ENCODE peak calls at places on chromosomes 2 and 18, in six cellular contexts. J is mesenchymal stem cell, A is IMR-90, B is H9, R is H1, K is trophoblast cell. Z is an unnamed sample.
A peak's percentile ranks its signal among the peaks of the same experiment; 100 is the strongest.

GRCh38 chr2:240731327-240731626 is 39.6 kb downstream of the AQP12A start:
- DNase-seq in K (no peak), R (no peak), J (no peak), B (no peak), A (peak; percentile 1), Z (no peak)

GRCh38 chr2:138329591-138329990 is 172.0 kb upstream of the SPOPL start:
- DNase-seq in J (no peak), K (no peak), A (no peak), B (no peak), R (no peak), Z (peak; percentile 52)

GRCh38 chr2:20600756-20601325 is 50.1 kb downstream of the HS1BP3 start:
- DNase-seq in A (no peak), J (no peak), B (no peak), R (no peak), K (no peak), Z (no peak)

GRCh38 chr2:196259507-196260481 is 88.4 kb upstream of the STK17B start:
- DNase-seq in A (peak; percentile 94), B (no peak), K (no peak), J (peak; percentile 96), R (no peak), Z (no peak)

GRCh38 chr2:173459363-173459762 is 104.7 kb downstream of the CDCA7 start:
- DNase-seq in R (no peak), B (no peak), J (no peak), A (no peak), K (no peak), Z (no peak)

GRCh38 chr2:109674894-109675534 is 60.9 kb downstream of the SOWAHC start:
- DNase-seq in B (no peak), K (no peak), R (no peak), J (no peak), A (no peak), Z (no peak)

GRCh38 chr2:241035142-241035817 is 36.9 kb downstream of the SNED1 start:
- DNase-seq in K (no peak), A (no peak), J (no peak), R (no peak), B (peak; percentile 63), Z (no peak)

GRCh38 chr18:38368886-38369285 is 803.3 kb upstream of the CELF4 start:
- DNase-seq in K (no peak), A (no peak), R (no peak), B (no peak), J (peak; percentile 13), Z (no peak)

GRCh38 chr2:195706161-195706900 is 49.3 kb downstream of the SLC39A10 start:
- DNase-seq in K (peak; percentile 8), B (no peak), A (peak; percentile 25), R (no peak), J (peak; percentile 20), Z (peak; percentile 24)

GRCh38 chr2:35548171-35548570 is 807.4 kb upstream of the CRIM1 start:
- DNase-seq in A (peak; percentile 1), B (no peak), K (no peak), J (peak; percentile 37), R (no peak), Z (no peak)

GRCh38 chr2:174465327-174465726 is 21.5 kb downstream of the GPR155 start:
- DNase-seq in K (peak; percentile 44), R (no peak), A (no peak), J (peak; percentile 21), B (peak; percentile 67), Z (no peak)

GRCh38 chr2:231926761-231927565 is 767 bp upstream of the NPPC start:
- DNase-seq in K (no peak), R (no peak), A (peak; percentile 6), B (peak; percentile 75), J (no peak), Z (peak; percentile 15)

GRCh38 chr18:59604877-59605276 is 92.3 kb downstream of the CCBE1 start:
- DNase-seq in R (no peak), B (no peak), K (no peak), J (no peak), A (peak; percentile 23), Z (no peak)

GRCh38 chr2:163715199-163715598 is 20.6 kb downstream of the FIGN start:
- DNase-seq in B (no peak), K (peak; percentile 2), A (no peak), R (no peak), J (no peak), Z (no peak)

GRCh38 chr18:46831434-46831833 is 74.6 kb upstream of the ST8SIA5 start:
- DNase-seq in J (no peak), R (no peak), A (no peak), K (no peak), B (no peak), Z (no peak)

GRCh38 chr2:60872510-60872928 is 8.9 kb upstream of the REL start:
- DNase-seq in A (peak; percentile 4), R (no peak), B (no peak), K (no peak), J (peak; percentile 9), Z (no peak)

GRCh38 chr2:85188852-85189251 is 55.7 kb downstream of the TCF7L1 start:
- DNase-seq in A (no peak), J (peak; percentile 31), R (no peak), K (no peak), B (no peak), Z (no peak)

GRCh38 chr2:150866431-150866830 is 379.0 kb upstream of the RND3 start:
- DNase-seq in B (no peak), J (peak; percentile 15), A (peak; percentile 77), K (no peak), R (no peak), Z (no peak)

GRCh38 chr2:85504434-85505261 is 34.3 kb upstream of the MAT2A start:
- DNase-seq in J (peak; percentile 93), A (peak; percentile 97), B (no peak), K (peak; percentile 59), R (no peak), Z (no peak)

GRCh38 chr2:71693286-71694270 is 240.2 kb downstream of the DYSF start:
- DNase-seq in B (no peak), R (no peak), K (no peak), J (no peak), A (no peak), Z (no peak)

GRCh38 chr18:77777126-77777525 is 527.5 kb downstream of the GALR1 start:
- DNase-seq in B (no peak), A (no peak), K (no peak), R (no peak), J (no peak), Z (no peak)

GRCh38 chr2:235543126-235543750 is 49.4 kb downstream of the AGAP1 start:
- DNase-seq in B (no peak), R (no peak), K (no peak), J (no peak), A (peak; percentile 50), Z (no peak)

GRCh38 chr2:205682239-205683021 is at the start of gene NRP2:
- DNase-seq in A (peak; percentile 89), K (peak; percentile 57), J (peak; percentile 92), B (peak; percentile 90), R (peak; percentile 70), Z (peak; percentile 84)
- H2AFZ ChIP-seq in A (peak within 1 kb of the TSS; percentile 95), K (peak within 1 kb of the TSS; percentile 28), J (peak within 1 kb of the TSS; percentile 43), B (no peak within 1 kb of the TSS), R (peak within 1 kb of the TSS; percentile 57), Z (peak within 1 kb of the TSS; percentile 95)

DNA sequence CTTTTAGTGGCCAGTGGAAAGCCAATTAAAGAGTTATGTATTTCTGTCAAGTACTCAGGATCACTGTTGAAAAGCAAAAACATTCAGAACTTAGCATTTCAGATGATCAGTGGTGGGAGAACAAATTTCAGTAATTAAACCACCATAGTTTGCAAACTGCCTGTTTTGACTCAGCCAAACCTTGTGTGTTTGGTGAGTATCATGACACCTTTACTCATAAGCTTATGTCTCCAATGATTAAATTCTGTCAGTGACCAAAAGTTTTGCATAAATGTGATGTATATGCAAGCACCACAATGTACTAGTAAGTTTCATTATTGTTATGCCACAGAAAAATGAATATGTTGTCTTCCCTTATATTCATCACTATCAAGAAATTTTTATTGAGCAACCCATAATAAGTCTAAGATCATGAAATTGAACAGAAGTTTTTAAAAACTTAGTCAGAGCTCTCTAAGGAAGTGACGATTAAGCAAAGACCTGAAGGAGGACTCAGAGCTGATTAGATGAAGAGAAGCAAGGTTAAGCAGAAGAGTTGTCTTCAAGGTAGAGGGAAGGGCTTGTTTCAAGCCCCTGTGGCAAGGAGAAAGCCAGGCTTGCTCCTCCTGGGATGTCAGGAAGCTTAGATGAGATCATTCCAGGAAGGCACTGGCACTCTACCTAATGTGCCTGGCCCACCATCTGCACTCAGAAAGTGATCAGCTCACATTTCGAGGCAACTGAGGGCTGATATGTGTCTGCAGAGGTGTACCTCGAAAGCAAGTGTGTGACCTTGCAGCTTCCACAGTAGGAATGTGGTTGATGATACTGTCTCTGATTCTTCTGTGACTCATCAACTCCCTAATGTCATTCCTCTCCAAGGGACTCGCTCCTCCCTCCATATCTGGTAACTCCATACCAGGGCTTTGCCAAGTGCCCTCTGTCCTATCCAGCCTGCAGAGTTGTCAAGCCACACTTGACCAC is 54.7 kb downstream of the KCTD18 start:
- DNase-seq in J (peak; percentile 65), K (no peak), B (no peak), R (no peak), A (peak; percentile 71), Z (no peak)
- H3K23ac ChIP-seq in J (no peak overlapping the region), K (no peak overlapping the region), B (no peak overlapping the region), R (no peak overlapping the region), A (peak overlapping the region; percentile 26), Z (no peak overlapping the region)

GRCh38 chr2:47688561-47688960 is 94.4 kb upstream of the MSH6 start:
- DNase-seq in A (no peak), J (no peak), R (no peak), B (no peak), K (no peak), Z (no peak)
- H3K4me2 ChIP-seq in A (no peak overlapping the region), J (no peak overlapping the region), R (no peak overlapping the region), B (no peak overlapping the region), K (no peak overlapping the region), Z (no peak overlapping the region)

GRCh38 chr2:54914637-54915036 is 135.6 kb downstream of the RTN4 start:
- DNase-seq in J (no peak), K (no peak), B (no peak), R (no peak), A (no peak), Z (no peak)
- H2AFZ ChIP-seq in J (no peak overlapping the region), K (no peak overlapping the region), B (no peak overlapping the region), R (no peak overlapping the region), A (no peak overlapping the region), Z (no peak overlapping the region)

GRCh38 chr2:122019729-122020128 is 264.3 kb downstream of the TSN start:
- DNase-seq in J (no peak), A (no peak), R (no peak), K (no peak), B (no peak), Z (no peak)
- H3K23ac ChIP-seq in J (no peak overlapping the region), A (no peak overlapping the region), R (no peak overlapping the region), K (no peak overlapping the region), B (no peak overlapping the region), Z (no peak overlapping the region)